ENCODE peak calls at places on chromosomes 11 and 22, in eight cellular contexts. Z is neural progenitor cell, X is thoracic aorta, C is body of pancreas, K is stomach, P is PC-3, D is GM23338, Y is IMR-90. F is an unnamed sample.

GRCh38 chr22:27507935-27508504 is 293.5 kb downstream of the MN1 start:
- DNase-seq in Z (no peak), X (no peak), C (no peak), K (no peak), P (peak), D (no peak), Y (peak), F (no peak)

GRCh38 chr11:21225860-21226259 is 556.5 kb downstream of the NELL1 start:
- DNase-seq in Z (no peak), X (no peak), C (no peak), K (no peak), P (no peak), D (no peak), Y (no peak), F (no peak)

GRCh38 chr11:79381036-79381435 is 59.8 kb downstream of the TENM4 start:
- DNase-seq in Z (no peak), X (no peak), C (no peak), K (no peak), P (no peak), D (no peak), Y (no peak), F (no peak)

GRCh38 chr22:29523761-29524160 is 29.8 kb downstream of the THOC5 start:
- DNase-seq in Z (no peak), X (no peak), C (no peak), K (no peak), P (no peak), D (no peak), Y (no peak), F (no peak)

GRCh38 chr11:19474954-19475811 is 234.4 kb upstream of the E2F8 start:
- DNase-seq in Z (peak), X (no peak), C (no peak), K (no peak), P (no peak), D (no peak), Y (no peak), F (no peak)

GRCh38 chr11:20597924-20598484 is 1.4 kb upstream of the SLC6A5 start:
- DNase-seq in Z (peak), X (no peak), C (no peak), K (no peak), P (no peak), D (peak), Y (no peak), F (no peak)

GRCh38 chr22:27116295-27116694 is 458.9 kb downstream of the MIAT start:
- DNase-seq in Z (no peak), X (no peak), C (no peak), K (no peak), P (peak), D (no peak), Y (no peak), F (peak)

GRCh38 chr11:101262258-101262657 is 132.6 kb upstream of the PGR start:
- DNase-seq in Z (no peak), X (no peak), C (no peak), K (no peak), P (no peak), D (no peak), Y (no peak), F (no peak)

GRCh38 chr11:61602775-61603569 is 22.1 kb upstream of the SYT7 start:
- DNase-seq in Z (no peak), X (peak), C (peak), K (peak), P (peak), D (no peak), Y (peak), F (peak)

GRCh38 chr11:135006800-135007199 is 594.8 kb upstream of the B3GAT1 start:
- DNase-seq in Z (peak), X (no peak), C (no peak), K (no peak), P (no peak), D (no peak), Y (no peak), F (no peak)

GRCh38 chr22:19762315-19763140 is 1.9 kb downstream of the TBX1 start:
- DNase-seq in Z (no peak), X (no peak), C (no peak), K (no peak), P (no peak), D (peak), Y (no peak), F (no peak)
- H3K4me3 ChIP-seq in Z (no peak), X (peak), C (no peak), K (no peak), P (peak), D (peak), Y (no peak), F (no peak)

GRCh38 chr11:35390737-35391682 is 28.3 kb downstream of the SLC1A2 start:
- DNase-seq in Z (no peak), X (no peak), C (peak), K (peak), P (peak), D (no peak), Y (peak), F (peak)
- H3K27ac ChIP-seq in Z (no peak), X (no peak), C (peak), K (peak), P (peak), D (no peak), Y (peak), F (peak)

DNA sequence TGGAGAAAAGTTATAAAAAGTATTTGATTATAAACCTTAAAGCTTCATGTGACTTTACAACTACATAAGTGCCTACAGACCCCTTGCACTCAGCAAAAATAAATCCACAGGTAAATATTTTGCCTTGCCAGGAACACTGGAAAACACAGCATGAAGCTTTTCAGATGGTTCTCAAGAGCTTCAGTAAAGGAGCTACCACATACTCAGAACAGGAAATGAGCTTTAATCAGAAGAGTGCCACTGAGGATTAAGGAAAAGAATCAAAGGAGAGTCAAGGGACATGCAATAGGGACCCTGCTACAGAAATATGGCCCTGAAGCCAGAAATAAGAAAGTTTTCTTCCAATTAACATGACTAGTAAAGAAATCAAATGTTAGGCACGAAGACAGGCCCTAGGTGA is 1.2 kb downstream of the CASP1 start:
- DNase-seq in Z (no peak), X (no peak), C (no peak), K (no peak), P (no peak), D (no peak), Y (no peak), F (no peak)
- H3K4me3 ChIP-seq in Z (no peak), X (peak), C (no peak), K (peak), P (no peak), D (no peak), Y (no peak), F (no peak)

DNA sequence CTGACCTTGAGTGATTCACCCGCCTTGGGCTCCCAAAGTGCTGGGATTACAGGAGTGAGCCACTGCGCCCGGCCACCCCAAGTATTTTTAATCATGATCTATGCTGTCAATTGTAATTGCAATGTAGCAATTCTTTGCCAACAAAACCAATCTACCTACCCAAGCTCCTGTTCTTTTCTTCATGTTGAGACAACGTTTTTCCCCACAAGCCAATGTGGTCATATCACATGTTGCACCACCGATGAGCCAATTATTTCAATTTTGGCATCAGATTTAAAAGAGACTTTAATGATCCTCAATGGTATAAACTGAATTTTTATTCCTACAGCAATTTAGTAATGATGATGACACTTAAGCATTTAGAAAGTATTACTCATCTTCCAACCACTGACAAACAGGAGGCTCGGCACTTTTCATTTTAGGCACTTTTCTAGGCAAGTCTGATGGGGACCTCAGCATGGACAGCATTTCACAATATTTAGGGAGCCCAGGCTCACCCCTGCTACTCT is 291.3 kb downstream of the ST3GAL4 start:
- DNase-seq in Z (no peak), X (no peak), C (no peak), K (no peak), P (no peak), D (no peak), Y (peak), F (no peak)
- H3K27ac ChIP-seq in Z (no peak), X (no peak), C (no peak), K (no peak), P (no peak), D (no peak), Y (no peak), F (no peak)

DNA sequence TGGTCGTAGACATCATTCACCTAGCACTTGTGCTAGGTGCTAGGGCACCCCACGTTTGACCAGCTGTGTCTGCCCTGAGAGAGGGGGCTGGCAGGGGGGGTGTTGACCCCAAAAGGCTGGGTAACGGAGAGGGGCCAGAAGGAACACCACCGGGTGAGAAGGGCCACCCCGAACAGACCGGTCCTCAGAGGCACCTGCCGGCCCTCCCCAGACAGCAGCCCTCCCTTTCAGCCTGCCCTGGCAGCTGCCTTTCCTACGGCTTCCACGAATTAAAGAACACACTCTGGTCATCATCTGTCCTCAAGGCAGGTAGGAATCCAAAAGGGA is 977 bp upstream of the KCNJ5 start:
- DNase-seq in Z (no peak), X (no peak), C (no peak), K (no peak), P (no peak), D (no peak), Y (no peak), F (no peak)
- H3K4me3 ChIP-seq in Z (peak), X (peak), C (no peak), K (peak), P (peak), D (peak), Y (peak), F (peak)